ENCODE peak calls at places on chromosomes 6 and 20, in five cellular contexts. L is spleen, E is transverse colon, Z is HCT116, T is upper lobe of left lung. X is an unnamed sample.

GRCh38 chr6:17466707-17467106 is 73.3 kb downstream of the CAP2 start:
- DNase-seq in Z (no peak), T (no peak), L (no peak), E (no peak), X (no peak)

GRCh38 chr6:49463612-49463967 is 420 bp downstream of the CENPQ start:
- DNase-seq in T (no peak), Z (no peak), E (no peak), L (no peak), X (no peak)

GRCh38 chr6:1851681-1852456 is 242.2 kb downstream of the FOXC1 start:
- DNase-seq in Z (no peak), T (no peak), E (no peak), L (no peak), X (no peak)

GRCh38 chr6:123214433-123214832 is 218.4 kb downstream of the CLVS2 start:
- DNase-seq in T (no peak), Z (no peak), L (no peak), E (no peak), X (no peak)

GRCh38 chr20:63178889-63179751 is 36.8 kb downstream of the YTHDF1 start:
- DNase-seq in E (peak), Z (peak), L (peak), T (peak), X (peak)

GRCh38 chr6:7675353-7675945 is 50.5 kb upstream of the BMP6 start:
- DNase-seq in L (peak), E (no peak), T (no peak), Z (no peak), X (no peak)

GRCh38 chr20:6740096-6740495 is 27.4 kb upstream of the BMP2 start:
- DNase-seq in Z (no peak), E (no peak), L (no peak), T (no peak), X (no peak)

GRCh38 chr6:11496152-11497060 is 41.1 kb upstream of the TMEM170B start:
- DNase-seq in E (peak), T (no peak), L (no peak), Z (peak), X (peak)

GRCh38 chr20:51562334-51563140 is 20.0 kb upstream of the NFATC2 start:
- DNase-seq in T (peak), Z (peak), E (peak), L (peak), X (peak)

GRCh38 chr6:52984247-52984646 is 10.8 kb downstream of the GSTA4 start:
- DNase-seq in L (no peak), E (no peak), T (no peak), Z (no peak), X (no peak)

GRCh38 chr6:81772741-81773140 is 20.3 kb upstream of the TENT5A start:
- DNase-seq in E (no peak), T (no peak), Z (no peak), L (no peak), X (no peak)

GRCh38 chr6:118207947-118208346 is 300.9 kb downstream of the SLC35F1 start:
- DNase-seq in Z (no peak), L (no peak), E (no peak), T (peak), X (no peak)

GRCh38 chr6:73644941-73645591 is 8.7 kb downstream of the SLC17A5 start:
- DNase-seq in L (no peak), Z (no peak), T (no peak), E (no peak), X (no peak)

GRCh38 chr6:153045271-153045670 is 42.8 kb upstream of the MTRF1L start:
- DNase-seq in T (no peak), L (no peak), E (no peak), Z (no peak), X (no peak)

DNA sequence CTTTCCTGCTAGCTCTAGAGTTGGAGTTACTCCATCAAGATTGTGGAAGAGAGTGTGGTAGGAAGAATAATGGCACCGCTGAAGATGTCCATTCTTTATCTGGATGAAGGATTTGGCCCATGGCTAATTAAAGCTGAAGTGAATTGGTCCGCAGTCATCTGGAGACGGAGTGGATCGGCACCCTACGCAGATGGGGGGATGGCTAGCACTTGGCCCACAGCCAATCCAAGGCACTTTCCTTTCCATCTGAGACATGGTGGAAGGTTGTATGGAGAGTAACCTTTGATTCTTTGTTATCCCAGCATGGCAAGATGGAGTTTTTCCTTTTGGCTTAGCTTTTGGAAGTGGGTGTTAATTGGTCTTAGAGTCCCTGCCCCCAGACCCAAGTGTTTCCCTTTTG is 88.3 kb downstream of the JPH2 start:
- DNase-seq in L (peak), Z (no peak), E (no peak), T (no peak), X (no peak)
- TF ChIP-seq POLR2AphosphoS5 in L (no peak), Z (no peak), E (no peak), T (no peak), X (no peak)

GRCh38 chr6:41783106-41783780 is 2.7 kb downstream of the PRICKLE4 start:
- DNase-seq in E (no peak), Z (no peak), L (no peak), T (no peak), X (no peak)

GRCh38 chr6:41779336-41779735 is 364 bp downstream of the FRS3 start:
- DNase-seq in L (no peak), Z (no peak), T (no peak), E (no peak), X (no peak)

GRCh38 chr6:41779793-41780622 is at the start of gene FRS3:
- DNase-seq in Z (peak), T (peak), L (peak), E (peak), X (peak)

GRCh38 chr6:41780623-41781301 is at the start of gene PRICKLE4:
- DNase-seq in Z (no peak), T (peak), E (peak), L (peak), X (peak)

DNA sequence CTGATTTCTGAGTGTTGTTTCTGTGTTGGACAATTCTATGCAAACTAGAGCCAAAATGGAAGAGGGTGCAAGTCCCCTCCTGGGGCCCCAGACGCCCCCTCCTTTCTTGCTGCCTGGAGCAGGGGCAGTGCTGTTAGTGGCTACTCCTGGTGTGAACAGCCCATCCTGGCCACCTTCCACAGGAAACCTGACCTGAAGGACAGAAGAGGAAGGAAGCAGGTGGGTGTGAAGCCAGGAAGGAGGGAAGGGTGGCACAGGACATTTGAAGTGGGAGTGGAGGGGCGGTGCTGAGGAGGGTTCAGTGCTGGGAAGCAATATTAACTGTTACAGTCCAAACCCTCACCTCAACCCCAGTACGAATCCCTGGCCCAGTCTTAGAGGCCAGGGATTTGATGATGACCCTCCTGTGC is 725 bp downstream of the PRICKLE4 start:
- DNase-seq in E (peak), Z (no peak), T (no peak), L (peak), X (peak)
- H3K27ac ChIP-seq in E (peak), Z (peak), T (peak), L (peak), X (peak)

DNA sequence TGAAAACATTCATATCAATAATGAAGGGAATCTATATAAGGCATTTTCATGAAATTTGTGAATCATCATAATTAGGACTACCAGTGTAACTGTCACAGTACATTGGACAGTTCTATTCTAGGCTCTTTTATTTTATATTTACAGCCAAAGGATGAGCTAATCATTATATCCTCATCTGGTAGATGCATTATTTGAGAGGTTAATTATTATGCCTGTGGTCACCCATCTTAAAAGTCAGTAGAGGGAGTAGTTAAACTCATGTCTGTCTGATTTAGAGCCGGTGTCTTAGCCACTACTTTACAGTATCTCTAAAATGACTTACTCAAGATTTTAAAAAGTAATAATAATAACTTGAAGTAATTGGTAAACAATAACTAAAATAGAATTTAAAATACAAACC is 899.3 kb upstream of the MAP3K7 start:
- DNase-seq in L (no peak), Z (no peak), T (no peak), E (no peak), X (no peak)
- TF ChIP-seq POLR2AphosphoS5 in L (no peak), Z (no peak), T (no peak), E (no peak), X (no peak)

DNA sequence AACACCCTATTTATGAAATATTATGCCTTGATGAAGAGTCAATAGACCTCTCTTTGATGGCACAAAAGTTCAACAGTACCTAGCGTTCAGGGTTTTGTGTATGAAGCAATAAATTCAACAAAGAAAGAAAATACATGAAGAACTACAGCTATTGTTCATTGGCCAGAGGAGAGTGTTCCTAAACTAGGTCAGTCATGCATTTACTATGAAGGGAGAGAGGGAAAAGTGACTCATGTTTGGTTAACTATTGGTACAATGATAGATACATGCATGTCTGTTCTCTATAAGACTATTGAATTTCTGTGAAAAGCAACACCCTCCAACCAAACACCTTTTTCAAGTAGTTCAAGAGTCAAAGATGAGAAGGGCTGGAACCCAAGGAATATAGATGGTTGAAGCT is 50.7 kb downstream of the CLIC5 start:
- DNase-seq in Z (no peak), E (no peak), L (no peak), T (no peak), X (no peak)
- H3K27ac ChIP-seq in Z (no peak), E (no peak), L (no peak), T (no peak), X (no peak)

GRCh38 chr6:14620522-14620921 is 502.9 kb downstream of the CD83 start:
- DNase-seq in Z (no peak), L (no peak), E (no peak), T (peak), X (no peak)

GRCh38 chr6:14619419-14619781 is 501.8 kb downstream of the CD83 start:
- DNase-seq in L (no peak), E (no peak), Z (no peak), T (no peak), X (peak)

GRCh38 chr6:14621518-14621917 is 503.9 kb downstream of the CD83 start:
- DNase-seq in L (no peak), E (no peak), Z (no peak), T (no peak), X (no peak)

GRCh38 chr6:14616611-14617010 is 499.0 kb downstream of the CD83 start:
- DNase-seq in L (no peak), Z (no peak), E (no peak), T (no peak), X (no peak)

GRCh38 chr6:14618759-14619418 is 501.3 kb downstream of the CD83 start:
- DNase-seq in E (no peak), L (no peak), T (no peak), Z (no peak), X (no peak)
- TF ChIP-seq POLR2AphosphoS5 in E (no peak), L (no peak), T (no peak), Z (no peak), X (no peak)